ENCODE peak calls at places on chromosomes 1 and 21, in five cellular contexts. One of them, this sample, is unnamed.
A peak's percentile ranks its signal among the peaks of the same experiment; 100 is the strongest.

GRCh38 chr1:40784771-40785151 is 1.2 kb downstream of the KCNQ4 start:
- DNase-seq in K562: no peak
- DNase-seq in IMR-90: no peak
- DNase-seq in A549: no peak
- DNase-seq in H1: peak; percentile 63
- DNase-seq in this sample: no peak

GRCh38 chr21:14690886-14691285 is 144.8 kb upstream of the SAMSN1 start:
- DNase-seq in A549: no peak
- DNase-seq in IMR-90: no peak
- DNase-seq in K562: no peak
- DNase-seq in H1: no peak
- DNase-seq in this sample: no peak

GRCh38 chr1:64687725-64688285 is 57.1 kb upstream of the RAVER2 start:
- DNase-seq in A549: no peak
- DNase-seq in IMR-90: peak; percentile 46
- DNase-seq in K562: no peak
- DNase-seq in H1: no peak
- DNase-seq in this sample: no peak

GRCh38 chr1:67390041-67390887 is 39.9 kb downstream of the SERBP1 start:
- DNase-seq in H1: no peak
- DNase-seq in A549: no peak
- DNase-seq in K562: no peak
- DNase-seq in IMR-90: peak; percentile 65
- DNase-seq in this sample: no peak

GRCh38 chr1:197614916-197615692 is 160.2 kb downstream of the DENND1B start:
- DNase-seq in H1: peak; percentile 45
- DNase-seq in IMR-90: peak; percentile 51
- DNase-seq in A549: no peak
- DNase-seq in K562: no peak
- DNase-seq in this sample: peak; percentile 5

GRCh38 chr1:25134307-25134706 is 98.0 kb downstream of the SYF2 start:
- DNase-seq in A549: no peak
- DNase-seq in IMR-90: no peak
- DNase-seq in H1: no peak
- DNase-seq in K562: no peak
- DNase-seq in this sample: no peak

GRCh38 chr1:206784471-206784903 is 12.2 kb upstream of the IL10 start:
- DNase-seq in A549: no peak
- DNase-seq in IMR-90: no peak
- DNase-seq in K562: no peak
- DNase-seq in H1: no peak
- DNase-seq in this sample: no peak

GRCh38 chr1:86787626-86788025 is 83.2 kb downstream of the SH3GLB1 start:
- DNase-seq in H1: no peak
- DNase-seq in K562: no peak
- DNase-seq in IMR-90: no peak
- DNase-seq in A549: no peak
- DNase-seq in this sample: no peak

GRCh38 chr1:72946901-72947505 is 664.7 kb upstream of the NEGR1 start:
- DNase-seq in K562: no peak
- DNase-seq in IMR-90: no peak
- DNase-seq in A549: no peak
- DNase-seq in H1: no peak
- DNase-seq in this sample: no peak

GRCh38 chr1:163842546-163842945 is 520.8 kb downstream of the NUF2 start:
- DNase-seq in IMR-90: no peak
- DNase-seq in H1: no peak
- DNase-seq in A549: no peak
- DNase-seq in K562: no peak
- DNase-seq in this sample: no peak

GRCh38 chr1:28064064-28064463 is 24.3 kb downstream of the EYA3 start:
- DNase-seq in A549: no peak
- DNase-seq in H1: no peak
- DNase-seq in K562: no peak
- DNase-seq in IMR-90: peak; percentile 83
- DNase-seq in this sample: no peak

GRCh38 chr21:33539612-33540011 is 2.3 kb downstream of the GART start:
- DNase-seq in H1: no peak
- DNase-seq in A549: no peak
- DNase-seq in K562: no peak
- DNase-seq in IMR-90: peak; percentile 67
- DNase-seq in this sample: no peak

GRCh38 chr1:235642021-235642942 is 7.3 kb downstream of the GNG4 start:
- DNase-seq in H1: peak; percentile 60
- DNase-seq in A549: no peak
- DNase-seq in IMR-90: peak; percentile 67
- DNase-seq in K562: peak; percentile 32
- DNase-seq in this sample: no peak

GRCh38 chr1:241228339-241228738 is 128.7 kb downstream of the RGS7 start:
- DNase-seq in IMR-90: no peak
- DNase-seq in H1: no peak
- DNase-seq in A549: no peak
- DNase-seq in K562: no peak
- DNase-seq in this sample: no peak

GRCh38 chr1:48217861-48218260 is 4.7 kb upstream of the SLC5A9 start:
- DNase-seq in IMR-90: no peak
- DNase-seq in K562: no peak
- DNase-seq in H1: no peak
- DNase-seq in A549: no peak
- DNase-seq in this sample: no peak

GRCh38 chr1:232789660-232790059 is 15.6 kb upstream of the MAP10 start:
- DNase-seq in A549: no peak
- DNase-seq in H1: no peak
- DNase-seq in K562: no peak
- DNase-seq in IMR-90: no peak
- DNase-seq in this sample: no peak

GRCh38 chr1:19006837-19007271 is 50.4 kb upstream of the IFFO2 start:
- DNase-seq in H1: peak; percentile 33
- DNase-seq in IMR-90: no peak
- DNase-seq in K562: no peak
- DNase-seq in A549: no peak
- DNase-seq in this sample: no peak

GRCh38 chr1:177170756-177171535 is at the start of gene BRINP2:
- DNase-seq in H1: peak; percentile 89
- DNase-seq in K562: no peak
- DNase-seq in IMR-90: peak; percentile 29
- DNase-seq in A549: peak; percentile 66
- DNase-seq in this sample: no peak

GRCh38 chr1:22317920-22318243 is 133.8 kb upstream of the ZBTB40 start:
- DNase-seq in K562: peak; percentile 4
- DNase-seq in A549: no peak
- DNase-seq in H1: no peak
- DNase-seq in IMR-90: no peak
- DNase-seq in this sample: no peak

GRCh38 chr1:101291562-101292035 is 54.8 kb downstream of the S1PR1 start:
- DNase-seq in K562: no peak
- DNase-seq in IMR-90: peak; percentile 82
- DNase-seq in H1: no peak
- DNase-seq in A549: no peak
- DNase-seq in this sample: no peak

GRCh38 chr1:176466514-176466913 is 3.5 kb downstream of the PAPPA2 start:
- DNase-seq in H1: no peak
- DNase-seq in K562: peak; percentile 49
- DNase-seq in A549: peak; percentile 19
- DNase-seq in IMR-90: no peak
- DNase-seq in this sample: no peak

GRCh38 chr1:143694085-143694484 is 277.7 kb downstream of the FAM72C start:
- DNase-seq in K562: no peak
- DNase-seq in A549: no peak
- DNase-seq in IMR-90: no peak
- DNase-seq in H1: no peak
- DNase-seq in this sample: no peak

GRCh38 chr1:68516066-68516465 is 19.2 kb upstream of the DEPDC1 start:
- DNase-seq in K562: no peak
- DNase-seq in A549: no peak
- DNase-seq in H1: no peak
- DNase-seq in IMR-90: no peak
- DNase-seq in this sample: no peak

GRCh38 chr1:4611708-4612349 is 42.6 kb upstream of the AJAP1 start:
- DNase-seq in H1: no peak
- DNase-seq in K562: no peak
- DNase-seq in IMR-90: no peak
- DNase-seq in A549: no peak
- DNase-seq in this sample: no peak

GRCh38 chr1:33111965-33112364 is 31.0 kb downstream of the AZIN2 start:
- DNase-seq in H1: no peak
- DNase-seq in A549: no peak
- DNase-seq in K562: no peak
- DNase-seq in IMR-90: peak; percentile 44
- DNase-seq in this sample: no peak

GRCh38 chr1:183040600-183040999 is 17.4 kb downstream of the LAMC1 start:
- DNase-seq in IMR-90: no peak
- DNase-seq in A549: no peak
- DNase-seq in H1: no peak
- DNase-seq in K562: no peak
- DNase-seq in this sample: no peak

GRCh38 chr1:62687421-62687902 is 724 bp downstream of the DOCK7 start:
- DNase-seq in IMR-90: peak; percentile 43
- DNase-seq in K562: no peak
- DNase-seq in A549: peak; percentile 13
- DNase-seq in H1: peak; percentile 67
- DNase-seq in this sample: no peak

GRCh38 chr1:62686822-62687221 is 1.4 kb downstream of the DOCK7 start:
- DNase-seq in K562: no peak
- DNase-seq in A549: no peak
- DNase-seq in H1: no peak
- DNase-seq in IMR-90: no peak
- DNase-seq in this sample: no peak

GRCh38 chr1:62689524-62689923 is 1.3 kb upstream of the DOCK7 start:
- DNase-seq in H1: no peak
- DNase-seq in A549: no peak
- DNase-seq in K562: no peak
- DNase-seq in IMR-90: peak; percentile 91
- DNase-seq in this sample: no peak

GRCh38 chr1:62688687-62689085 is 500 bp upstream of the DOCK7 start:
- DNase-seq in IMR-90: peak; percentile 31
- DNase-seq in A549: no peak
- DNase-seq in K562: no peak
- DNase-seq in H1: no peak
- DNase-seq in this sample: no peak

DNA sequence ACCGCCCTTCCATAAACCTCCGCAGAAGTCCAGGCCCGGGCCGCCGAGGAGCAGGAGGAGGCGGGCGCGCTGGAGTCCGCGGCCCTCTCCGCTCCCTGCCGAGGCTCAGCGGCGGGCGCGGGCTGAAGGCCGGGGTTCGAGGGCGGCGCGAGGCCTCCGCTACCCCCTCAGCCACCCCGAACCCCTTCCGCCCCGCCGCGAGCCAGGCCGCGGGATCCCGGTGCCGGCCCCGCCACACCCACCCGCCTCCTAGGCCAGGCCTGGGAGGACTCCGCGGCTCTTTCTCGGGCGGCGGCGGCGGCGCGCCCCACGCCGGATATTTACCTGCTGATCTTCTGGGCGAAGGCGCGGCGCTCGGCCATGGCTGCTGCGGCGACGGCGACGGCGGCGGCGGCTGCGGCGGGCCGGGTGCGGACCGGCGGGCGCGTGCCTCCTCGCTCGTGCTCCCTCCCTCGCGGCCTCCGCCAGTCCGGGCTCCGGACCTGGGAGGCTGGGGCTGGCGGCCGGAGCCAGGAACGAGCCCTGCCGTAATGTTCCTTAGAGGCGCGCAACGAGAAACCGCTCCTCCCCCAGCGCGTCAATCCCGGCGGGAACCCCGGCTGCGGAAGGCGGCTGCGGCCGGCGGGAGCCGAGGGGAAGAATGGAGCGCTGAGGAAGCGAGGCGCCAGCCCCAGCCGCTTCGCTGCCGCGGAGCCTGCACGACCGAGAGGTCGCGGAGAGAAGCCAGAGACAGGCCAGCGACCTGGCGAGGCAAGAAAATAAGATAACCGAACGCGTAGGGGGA is at the start of gene DOCK7:
- DNase-seq in A549: peak; percentile 57
- DNase-seq in H1: peak; percentile 95
- DNase-seq in IMR-90: peak; percentile 74
- DNase-seq in K562: peak; percentile 74
- DNase-seq in this sample: no peak
- TF ChIP-seq POLR2A in A549: peak; percentile 43
- TF ChIP-seq POLR2A in H1: peak; percentile 63
- TF ChIP-seq POLR2A in IMR-90: peak; percentile 44
- TF ChIP-seq POLR2A in K562: peak; percentile 53
- TF ChIP-seq POLR2A in this sample: peak; percentile 77

DNA sequence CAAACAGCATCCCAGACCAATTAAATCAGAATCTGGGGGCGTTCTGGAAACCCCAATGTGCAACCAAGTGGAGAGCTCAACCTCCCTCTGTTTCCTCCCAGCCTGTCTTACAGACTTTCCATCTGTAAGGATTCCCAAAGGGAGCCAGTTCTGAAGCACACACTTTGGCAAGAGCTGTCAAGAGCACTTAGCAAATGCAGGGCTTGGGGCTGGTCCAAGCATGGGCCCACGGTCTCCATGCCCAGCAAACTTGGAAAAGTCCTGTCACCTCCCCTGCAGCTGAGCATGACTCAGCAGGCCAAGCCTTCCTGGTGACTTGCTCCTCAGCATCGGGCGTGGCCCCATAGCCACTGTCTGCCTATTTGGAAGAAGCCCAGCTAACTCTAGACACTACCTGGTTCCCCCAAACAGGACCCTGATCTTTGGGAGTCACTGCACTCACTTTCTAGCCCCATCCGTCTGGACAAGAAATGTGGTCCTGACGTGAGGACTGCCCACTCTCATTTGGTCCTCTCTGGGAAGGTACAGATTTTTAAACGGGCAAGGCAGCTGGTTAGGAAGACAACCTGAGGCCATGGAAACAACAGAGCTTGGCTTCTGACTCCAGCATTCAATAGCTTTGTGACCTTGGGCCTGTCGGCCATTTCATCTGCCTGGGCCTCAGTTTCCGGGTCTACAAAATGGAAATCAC is 16.9 kb downstream of the SLC2A1 start:
- DNase-seq in K562: peak; percentile 72
- DNase-seq in A549: no peak
- DNase-seq in IMR-90: peak; percentile 82
- DNase-seq in H1: no peak
- DNase-seq in this sample: no peak
- TF ChIP-seq USF2 in K562: peak; percentile 1
- TF ChIP-seq USF2 in A549: no peak
- TF ChIP-seq USF2 in IMR-90: no peak
- TF ChIP-seq USF2 in H1: no peak
- TF ChIP-seq USF2 in this sample: no peak

GRCh38 chr21:43605320-43606244 is 53.7 kb downstream of the HSF2BP start:
- DNase-seq in A549: no peak
- DNase-seq in H1: no peak
- DNase-seq in IMR-90: no peak
- DNase-seq in K562: no peak
- DNase-seq in this sample: no peak
- TF ChIP-seq POLR2A in A549: no peak
- TF ChIP-seq POLR2A in H1: no peak
- TF ChIP-seq POLR2A in IMR-90: no peak
- TF ChIP-seq POLR2A in K562: no peak
- TF ChIP-seq POLR2A in this sample: no peak

GRCh38 chr21:42476493-42477342 is 19.3 kb downstream of the RSPH1 start:
- DNase-seq in A549: no peak
- DNase-seq in H1: no peak
- DNase-seq in IMR-90: no peak
- DNase-seq in K562: no peak
- DNase-seq in this sample: no peak
- TF ChIP-seq USF2 in A549: no peak
- TF ChIP-seq USF2 in H1: no peak
- TF ChIP-seq USF2 in IMR-90: no peak
- TF ChIP-seq USF2 in K562: no peak
- TF ChIP-seq USF2 in this sample: no peak

This sample was measured in GM12878.